ENCODE peak calls at places on chromosomes 11 and 22, in nine cellular contexts. One of them, this sample, is unnamed.

GRCh38 chr11:16096336-16096735 is 260.0 kb downstream of the SOX6 start:
- DNase-seq in neuronal stem cell: no peak
- DNase-seq in heart right ventricle: no peak
- DNase-seq in psoas muscle: no peak
- DNase-seq in CD8-positive, alpha-beta memory T cell: no peak
- DNase-seq in neural progenitor cell: no peak
- DNase-seq in naive thymus-derived CD4-positive, alpha-beta T cell: no peak
- DNase-seq in right cardiac atrium: no peak
- DNase-seq in A549: no peak
- DNase-seq in this sample: no peak

GRCh38 chr22:45225732-45226560 is 14.7 kb downstream of the KIAA0930 start:
- DNase-seq in neuronal stem cell: no peak
- DNase-seq in heart right ventricle: no peak
- DNase-seq in psoas muscle: peak; percentile 74
- DNase-seq in CD8-positive, alpha-beta memory T cell: no peak
- DNase-seq in neural progenitor cell: no peak
- DNase-seq in naive thymus-derived CD4-positive, alpha-beta T cell: no peak
- DNase-seq in right cardiac atrium: peak; percentile 73
- DNase-seq in A549: no peak
- DNase-seq in this sample: no peak

GRCh38 chr22:33519140-33519973 is 400.9 kb downstream of the LARGE1 start:
- DNase-seq in neuronal stem cell: peak; percentile 71
- DNase-seq in heart right ventricle: peak; percentile 63
- DNase-seq in psoas muscle: no peak
- DNase-seq in CD8-positive, alpha-beta memory T cell: no peak
- DNase-seq in neural progenitor cell: peak; percentile 78
- DNase-seq in naive thymus-derived CD4-positive, alpha-beta T cell: no peak
- DNase-seq in right cardiac atrium: no peak
- DNase-seq in A549: peak; percentile 46
- DNase-seq in this sample: peak; percentile 55

GRCh38 chr11:48105096-48105990 is 111.3 kb upstream of the OR4B1 start:
- DNase-seq in neuronal stem cell: no peak
- DNase-seq in heart right ventricle: no peak
- DNase-seq in psoas muscle: no peak
- DNase-seq in CD8-positive, alpha-beta memory T cell: no peak
- DNase-seq in neural progenitor cell: no peak
- DNase-seq in naive thymus-derived CD4-positive, alpha-beta T cell: no peak
- DNase-seq in right cardiac atrium: no peak
- DNase-seq in A549: no peak
- DNase-seq in this sample: no peak

GRCh38 chr22:27952091-27952490 is 33.0 kb upstream of the PITPNB start:
- DNase-seq in neuronal stem cell: no peak
- DNase-seq in heart right ventricle: no peak
- DNase-seq in psoas muscle: no peak
- DNase-seq in CD8-positive, alpha-beta memory T cell: no peak
- DNase-seq in neural progenitor cell: no peak
- DNase-seq in naive thymus-derived CD4-positive, alpha-beta T cell: no peak
- DNase-seq in right cardiac atrium: no peak
- DNase-seq in A549: no peak
- DNase-seq in this sample: no peak

GRCh38 chr11:93528757-93529639 is 14.2 kb downstream of the SMCO4 start:
- DNase-seq in neuronal stem cell: no peak
- DNase-seq in heart right ventricle: no peak
- DNase-seq in psoas muscle: no peak
- DNase-seq in CD8-positive, alpha-beta memory T cell: no peak
- DNase-seq in neural progenitor cell: no peak
- DNase-seq in naive thymus-derived CD4-positive, alpha-beta T cell: no peak
- DNase-seq in right cardiac atrium: peak; percentile 22
- DNase-seq in A549: no peak
- DNase-seq in this sample: no peak

GRCh38 chr11:33258631-33259184 is 1.5 kb downstream of the HIPK3 start:
- DNase-seq in neuronal stem cell: no peak
- DNase-seq in heart right ventricle: no peak
- DNase-seq in psoas muscle: no peak
- DNase-seq in CD8-positive, alpha-beta memory T cell: peak; percentile 2
- DNase-seq in neural progenitor cell: no peak
- DNase-seq in naive thymus-derived CD4-positive, alpha-beta T cell: no peak
- DNase-seq in right cardiac atrium: no peak
- DNase-seq in A549: no peak
- DNase-seq in this sample: no peak

GRCh38 chr11:70144262-70144661 is 58.8 kb upstream of the FADD start:
- DNase-seq in neuronal stem cell: no peak
- DNase-seq in heart right ventricle: no peak
- DNase-seq in psoas muscle: no peak
- DNase-seq in CD8-positive, alpha-beta memory T cell: no peak
- DNase-seq in neural progenitor cell: no peak
- DNase-seq in naive thymus-derived CD4-positive, alpha-beta T cell: no peak
- DNase-seq in right cardiac atrium: no peak
- DNase-seq in A549: no peak
- DNase-seq in this sample: no peak

GRCh38 chr11:16791494-16791961 is 53.1 kb downstream of the C11orf58 start:
- DNase-seq in neuronal stem cell: no peak
- DNase-seq in heart right ventricle: peak; percentile 28
- DNase-seq in psoas muscle: no peak
- DNase-seq in CD8-positive, alpha-beta memory T cell: no peak
- DNase-seq in neural progenitor cell: no peak
- DNase-seq in naive thymus-derived CD4-positive, alpha-beta T cell: no peak
- DNase-seq in right cardiac atrium: peak; percentile 53
- DNase-seq in A549: peak; percentile 68
- DNase-seq in this sample: no peak

GRCh38 chr11:100785148-100785983 is 98.3 kb downstream of the ARHGAP42 start:
- DNase-seq in neuronal stem cell: no peak
- DNase-seq in heart right ventricle: peak; percentile 31
- DNase-seq in psoas muscle: no peak
- DNase-seq in CD8-positive, alpha-beta memory T cell: no peak
- DNase-seq in neural progenitor cell: peak; percentile 15
- DNase-seq in naive thymus-derived CD4-positive, alpha-beta T cell: no peak
- DNase-seq in right cardiac atrium: no peak
- DNase-seq in A549: no peak
- DNase-seq in this sample: no peak

GRCh38 chr11:75465701-75466531 is 32.9 kb upstream of the KLHL35 start:
- DNase-seq in neuronal stem cell: no peak
- DNase-seq in heart right ventricle: no peak
- DNase-seq in psoas muscle: peak; percentile 36
- DNase-seq in CD8-positive, alpha-beta memory T cell: no peak
- DNase-seq in neural progenitor cell: peak; percentile 64
- DNase-seq in naive thymus-derived CD4-positive, alpha-beta T cell: no peak
- DNase-seq in right cardiac atrium: no peak
- DNase-seq in A549: no peak
- DNase-seq in this sample: no peak
- H3K4me3 ChIP-seq in neuronal stem cell: no peak overlapping the region
- H3K4me3 ChIP-seq in heart right ventricle: no peak overlapping the region
- H3K4me3 ChIP-seq in psoas muscle: no peak overlapping the region
- H3K4me3 ChIP-seq in CD8-positive, alpha-beta memory T cell: no peak overlapping the region
- H3K4me3 ChIP-seq in neural progenitor cell: no peak overlapping the region
- H3K4me3 ChIP-seq in naive thymus-derived CD4-positive, alpha-beta T cell: no peak overlapping the region
- H3K4me3 ChIP-seq in right cardiac atrium: no peak overlapping the region
- H3K4me3 ChIP-seq in A549: no peak overlapping the region
- H3K4me3 ChIP-seq in this sample: no peak overlapping the region

GRCh38 chr11:12846766-12847615 is 162.1 kb upstream of the RASSF10 start:
- DNase-seq in neuronal stem cell: no peak
- DNase-seq in heart right ventricle: no peak
- DNase-seq in psoas muscle: no peak
- DNase-seq in CD8-positive, alpha-beta memory T cell: no peak
- DNase-seq in neural progenitor cell: no peak
- DNase-seq in naive thymus-derived CD4-positive, alpha-beta T cell: no peak
- DNase-seq in right cardiac atrium: no peak
- DNase-seq in A549: no peak
- DNase-seq in this sample: no peak

GRCh38 chr11:12841946-12842630 is 167.0 kb upstream of the RASSF10 start:
- DNase-seq in neuronal stem cell: no peak
- DNase-seq in heart right ventricle: no peak
- DNase-seq in psoas muscle: no peak
- DNase-seq in CD8-positive, alpha-beta memory T cell: no peak
- DNase-seq in neural progenitor cell: peak; percentile 57
- DNase-seq in naive thymus-derived CD4-positive, alpha-beta T cell: no peak
- DNase-seq in right cardiac atrium: no peak
- DNase-seq in A549: no peak
- DNase-seq in this sample: no peak

GRCh38 chr11:12840871-12841516 is 166.8 kb downstream of the TEAD1 start:
- DNase-seq in neuronal stem cell: no peak
- DNase-seq in heart right ventricle: no peak
- DNase-seq in psoas muscle: no peak
- DNase-seq in CD8-positive, alpha-beta memory T cell: no peak
- DNase-seq in neural progenitor cell: peak; percentile 38
- DNase-seq in naive thymus-derived CD4-positive, alpha-beta T cell: no peak
- DNase-seq in right cardiac atrium: no peak
- DNase-seq in A549: no peak
- DNase-seq in this sample: no peak

GRCh38 chr11:12845739-12846358 is 163.3 kb upstream of the RASSF10 start:
- DNase-seq in neuronal stem cell: no peak
- DNase-seq in heart right ventricle: no peak
- DNase-seq in psoas muscle: peak; percentile 62
- DNase-seq in CD8-positive, alpha-beta memory T cell: no peak
- DNase-seq in neural progenitor cell: peak; percentile 72
- DNase-seq in naive thymus-derived CD4-positive, alpha-beta T cell: no peak
- DNase-seq in right cardiac atrium: peak; percentile 25
- DNase-seq in A549: no peak
- DNase-seq in this sample: no peak

DNA sequence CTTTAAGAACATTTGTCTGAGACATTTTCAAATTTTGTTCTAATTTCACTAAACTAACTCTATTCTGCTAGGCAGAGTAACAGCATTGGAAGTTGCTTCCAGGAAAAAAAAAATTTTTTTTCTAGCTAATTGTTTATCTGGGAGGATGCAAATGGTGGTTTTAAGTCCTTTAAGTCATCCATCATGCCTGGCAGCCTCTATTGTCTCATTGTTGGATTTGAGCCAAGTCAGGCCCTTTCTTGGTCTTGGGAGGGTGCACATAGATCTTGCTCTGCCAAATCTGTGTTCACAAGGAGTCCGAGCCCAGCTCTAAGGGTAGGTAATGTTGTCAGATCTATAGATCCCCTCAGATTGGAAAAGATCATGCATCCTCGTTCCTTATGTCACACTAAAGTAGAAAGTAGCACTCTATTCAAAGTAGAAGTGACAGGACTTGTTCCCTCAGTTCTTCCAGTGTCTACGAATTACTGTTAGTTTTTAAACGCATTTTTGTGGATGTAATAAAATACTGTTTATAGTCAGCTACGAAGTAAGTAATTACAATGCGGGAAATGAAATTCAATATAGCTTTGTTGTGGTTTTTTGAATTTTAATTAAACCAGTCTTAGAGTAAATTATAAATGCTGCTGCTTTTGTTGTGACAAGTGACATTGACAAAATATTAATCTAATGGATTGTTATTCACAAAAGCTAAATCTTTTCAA is 166.0 kb upstream of the RASSF10 start:
- DNase-seq in neuronal stem cell: peak; percentile 60
- DNase-seq in heart right ventricle: no peak
- DNase-seq in psoas muscle: no peak
- DNase-seq in CD8-positive, alpha-beta memory T cell: no peak
- DNase-seq in neural progenitor cell: peak; percentile 89
- DNase-seq in naive thymus-derived CD4-positive, alpha-beta T cell: no peak
- DNase-seq in right cardiac atrium: no peak
- DNase-seq in A549: no peak
- DNase-seq in this sample: no peak
- H3K4me1 ChIP-seq in neuronal stem cell: peaks cover 62% of the 10 kb centered on the region
- H3K4me1 ChIP-seq in heart right ventricle: peaks cover 20% of the 10 kb centered on the region
- H3K4me1 ChIP-seq in psoas muscle: peaks cover 81% of the 10 kb centered on the region
- H3K4me1 ChIP-seq in CD8-positive, alpha-beta memory T cell: no peaks in the 10 kb centered on the region
- H3K4me1 ChIP-seq in neural progenitor cell: peaks cover 70% of the 10 kb centered on the region
- H3K4me1 ChIP-seq in naive thymus-derived CD4-positive, alpha-beta T cell: no peaks in the 10 kb centered on the region
- H3K4me1 ChIP-seq in right cardiac atrium: peaks cover 21% of the 10 kb centered on the region
- H3K4me1 ChIP-seq in A549: peaks cover 82% of the 10 kb centered on the region
- H3K4me1 ChIP-seq in this sample: peaks cover 14% of the 10 kb centered on the region

DNA sequence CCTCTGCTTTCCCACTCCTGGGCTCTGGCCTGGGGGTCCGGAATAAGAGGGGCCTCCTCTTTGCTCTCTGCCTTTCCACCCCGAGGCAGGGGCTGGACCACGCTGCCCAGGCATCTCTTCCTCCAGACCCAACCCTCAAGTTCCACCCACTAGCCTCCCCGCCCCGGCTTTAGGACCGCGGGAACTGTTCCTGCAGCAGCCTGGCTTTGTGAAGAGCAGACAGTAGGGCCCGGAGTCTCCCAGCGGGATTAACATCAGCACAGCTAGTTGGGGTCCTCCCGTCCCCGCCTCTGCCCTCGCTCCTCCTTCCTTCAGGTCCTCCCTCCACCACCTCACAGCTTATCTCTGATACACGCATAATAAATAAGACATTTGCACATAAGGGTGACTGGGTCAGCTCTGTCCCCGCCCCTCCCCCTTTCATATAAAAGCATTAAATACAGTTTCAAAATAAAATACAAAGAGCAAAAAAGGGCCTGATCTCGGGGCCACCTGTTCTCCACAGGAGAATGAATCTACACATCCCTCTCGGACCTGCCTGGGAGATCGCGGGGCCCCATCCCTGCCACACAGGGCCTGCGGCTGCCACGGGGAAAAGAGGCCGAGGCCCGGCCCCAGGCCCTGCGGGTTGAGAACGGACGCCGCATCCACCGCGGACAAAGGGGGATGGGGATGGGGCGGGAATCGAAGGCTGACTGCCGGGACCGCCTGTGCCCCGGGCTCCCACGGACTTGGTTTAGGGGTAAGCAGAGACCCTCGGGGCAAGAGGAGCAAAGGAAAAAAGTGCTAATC is 6.5 kb downstream of the ZFTA start:
- DNase-seq in neuronal stem cell: peak; percentile 55
- DNase-seq in heart right ventricle: peak; percentile 17
- DNase-seq in psoas muscle: peak; percentile 58
- DNase-seq in CD8-positive, alpha-beta memory T cell: no peak
- DNase-seq in neural progenitor cell: peak; percentile 90
- DNase-seq in naive thymus-derived CD4-positive, alpha-beta T cell: no peak
- DNase-seq in right cardiac atrium: peak; percentile 37
- DNase-seq in A549: no peak
- DNase-seq in this sample: no peak
- H3K4me3 ChIP-seq in neuronal stem cell: no peak overlapping the region
- H3K4me3 ChIP-seq in heart right ventricle: peak overlapping the region; percentile 58
- H3K4me3 ChIP-seq in psoas muscle: peak overlapping the region; percentile 64
- H3K4me3 ChIP-seq in CD8-positive, alpha-beta memory T cell: no peak overlapping the region
- H3K4me3 ChIP-seq in neural progenitor cell: peak overlapping the region; percentile 62
- H3K4me3 ChIP-seq in naive thymus-derived CD4-positive, alpha-beta T cell: no peak overlapping the region
- H3K4me3 ChIP-seq in right cardiac atrium: peak overlapping the region; percentile 59
- H3K4me3 ChIP-seq in A549: no peak overlapping the region
- H3K4me3 ChIP-seq in this sample: peak overlapping the region; percentile 92

DNA sequence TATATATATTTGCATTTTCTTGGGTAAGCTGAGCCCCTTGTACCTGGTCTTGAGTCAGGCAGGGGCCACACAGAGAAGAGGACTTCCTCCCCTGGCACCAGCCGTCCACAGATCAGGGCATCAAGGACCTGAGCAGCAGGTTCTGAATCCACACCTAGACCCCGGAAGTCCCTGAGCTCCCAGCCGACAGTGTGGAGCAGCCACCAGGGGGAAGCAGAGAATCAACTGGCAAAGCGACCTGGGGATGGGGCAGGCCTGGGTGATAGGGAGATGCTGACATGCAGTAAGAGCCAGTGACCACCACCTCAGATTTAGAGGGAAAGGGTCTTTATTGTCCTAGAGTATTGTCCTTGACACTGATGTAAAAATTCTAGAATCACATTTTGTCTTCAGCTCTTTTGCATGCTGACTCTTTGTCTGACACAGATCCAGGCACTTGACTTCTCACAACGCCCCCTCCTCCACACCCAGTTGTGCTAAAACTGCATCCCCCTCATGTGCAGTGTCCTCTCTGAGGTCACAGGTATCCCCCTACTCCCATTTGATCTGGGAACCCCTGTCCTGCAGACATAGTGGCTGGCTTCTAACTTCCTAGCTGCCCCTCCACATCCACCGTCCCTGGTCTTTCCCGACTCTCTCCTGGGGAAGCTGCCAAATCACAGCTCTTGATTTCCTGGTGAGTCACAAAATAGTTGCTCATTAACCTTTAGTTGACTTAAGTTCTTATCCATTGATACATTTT is 109.3 kb downstream of the GGTLC2 start:
- DNase-seq in neuronal stem cell: peak; percentile 31
- DNase-seq in heart right ventricle: no peak
- DNase-seq in psoas muscle: no peak
- DNase-seq in CD8-positive, alpha-beta memory T cell: peak; percentile 69
- DNase-seq in neural progenitor cell: peak; percentile 70
- DNase-seq in naive thymus-derived CD4-positive, alpha-beta T cell: peak; percentile 78
- DNase-seq in right cardiac atrium: peak; percentile 22
- DNase-seq in A549: peak; percentile 74
- DNase-seq in this sample: no peak
- H3K4me1 ChIP-seq in neuronal stem cell: no peaks in the 10 kb centered on the region
- H3K4me1 ChIP-seq in heart right ventricle: no peaks in the 10 kb centered on the region
- H3K4me1 ChIP-seq in psoas muscle: no peaks in the 10 kb centered on the region
- H3K4me1 ChIP-seq in CD8-positive, alpha-beta memory T cell: peaks cover 50% of the 10 kb centered on the region
- H3K4me1 ChIP-seq in neural progenitor cell: no peaks in the 10 kb centered on the region
- H3K4me1 ChIP-seq in naive thymus-derived CD4-positive, alpha-beta T cell: peaks cover 11% of the 10 kb centered on the region
- H3K4me1 ChIP-seq in right cardiac atrium: no peaks in the 10 kb centered on the region
- H3K4me1 ChIP-seq in A549: peaks cover 5% of the 10 kb centered on the region
- H3K4me1 ChIP-seq in this sample: no peaks in the 10 kb centered on the region